ENCODE peak calls at places on chromosomes 11 and 22, in nine cellular contexts. G is fibroblast of lung; H is GOT3; R is activated naive CD8-positive, alpha-beta T cell treated with anti-CD3 and anti-CD28 coated beads, Interleukin-2, amount 50 U/mL, for 16 hours; T is mucosa of descending colon; J is T-helper 17 cell; W is adrenal gland; V is Right ventricle myocardium superior; D is HFFc6. X is an unnamed sample.

GRCh38 chr22:28142361-28142801 is 223.3 kb upstream of the PITPNB start:
- DNase-seq in G (peak), H (no peak), W (peak), D (peak), J (no peak), V (no peak), T (no peak), R (no peak), X (peak)

GRCh38 chr11:123624974-123625373 is 29.4 kb downstream of the SCN3B start:
- DNase-seq in R (no peak), H (no peak), J (no peak), D (no peak), V (no peak), W (peak), T (no peak), G (peak), X (peak)

GRCh38 chr11:36361901-36362391 is 65.9 kb downstream of the PRR5L start:
- DNase-seq in H (no peak), J (no peak), R (no peak), V (no peak), T (no peak), G (peak), W (no peak), D (peak), X (peak)

GRCh38 chr22:49965291-49966040 is 4.9 kb downstream of the PIM3 start:
- DNase-seq in T (peak), D (no peak), G (no peak), H (no peak), R (no peak), W (peak), V (peak), J (no peak), X (no peak)

GRCh38 chr11:36454991-36455611 is 55.0 kb downstream of the TRAF6 start:
- DNase-seq in G (no peak), V (peak), T (no peak), W (no peak), H (no peak), R (no peak), D (no peak), J (no peak), X (no peak)

GRCh38 chr11:131816046-131816445 is 445.6 kb downstream of the NTM start:
- DNase-seq in R (no peak), W (no peak), V (no peak), G (no peak), T (no peak), D (no peak), H (no peak), J (no peak), X (no peak)

GRCh38 chr11:103091441-103091809 is 535 bp downstream of the DCUN1D5 start:
- DNase-seq in J (peak), G (peak), H (no peak), V (peak), W (peak), T (peak), D (no peak), R (no peak), X (no peak)

GRCh38 chr22:36797988-36798670 is 18.7 kb downstream of the PVALB start:
- DNase-seq in J (no peak), T (no peak), R (no peak), D (no peak), G (no peak), W (no peak), H (no peak), V (no peak), X (no peak)